ENCODE peak calls at places on chromosomes 13 and 19, in six cellular contexts. R, X, G, L, T and A are unnamed samples.

GRCh38 chr13:113905018-113905417 is 41.1 kb upstream of the GAS6 start:
- DNase-seq in L (peak), R (no peak), X (no peak), G (no peak), T (no peak), A (no peak)

GRCh38 chr13:103386341-103386740 is 320.1 kb upstream of the SLC10A2 start:
- DNase-seq in R (no peak), L (no peak), X (no peak), T (peak), G (peak), A (peak)

GRCh38 chr13:96810104-96810503 is 184.2 kb downstream of the OXGR1 start:
- DNase-seq in T (no peak), L (no peak), X (no peak), G (no peak), R (no peak), A (no peak)

GRCh38 chr13:98171806-98172569 is 5.1 kb downstream of the RNF113B start:
- DNase-seq in X (peak), T (peak), L (no peak), G (peak), R (peak), A (peak)

GRCh38 chr13:45011198-45011597 is 21.9 kb downstream of the GPALPP1 start:
- DNase-seq in X (no peak), T (no peak), R (no peak), L (no peak), G (no peak), A (no peak)

GRCh38 chr13:90447735-90448103 is 899.8 kb upstream of the MIR17HG start:
- DNase-seq in R (peak), X (no peak), T (peak), G (peak), L (no peak), A (peak)

GRCh38 chr13:21069561-21070004 is 8.2 kb upstream of the LATS2 start:
- DNase-seq in L (peak), T (peak), X (peak), R (no peak), G (peak), A (peak)

GRCh38 chr19:48807590-48808308 is 3.1 kb downstream of the BCAT2 start:
- DNase-seq in T (no peak), X (no peak), R (peak), L (no peak), G (no peak), A (no peak)

GRCh38 chr13:105759467-105759866 is 776.0 kb downstream of the EFNB2 start:
- DNase-seq in T (no peak), G (no peak), X (no peak), L (no peak), R (no peak), A (no peak)

GRCh38 chr13:41458187-41458938 is 1.0 kb downstream of the RGCC start:
- DNase-seq in R (peak), X (no peak), G (no peak), L (no peak), T (peak), A (no peak)

GRCh38 chr13:45257638-45258338 is 56.9 kb upstream of the KCTD4 start:
- DNase-seq in T (peak), R (no peak), G (peak), L (no peak), X (no peak), A (no peak)

GRCh38 chr13:49214917-49215376 is 5.2 kb upstream of the MLNR start:
- DNase-seq in X (peak), G (no peak), L (no peak), T (peak), R (no peak), A (peak)

GRCh38 chr13:60397693-60398437 is 845 bp downstream of the TDRD3 start:
- DNase-seq in G (peak), T (peak), X (peak), R (peak), L (peak), A (peak)

GRCh38 chr19:19276386-19276785 is 3.3 kb upstream of the TM6SF2 start:
- DNase-seq in R (no peak), T (peak), G (no peak), X (no peak), L (no peak), A (peak)

GRCh38 chr19:19113040-19113541 is 25.2 kb downstream of the TMEM161A start:
- DNase-seq in G (peak), R (peak), X (no peak), T (peak), L (no peak), A (peak)

GRCh38 chr19:19006213-19006612 is 27.1 kb downstream of the SUGP2 start:
- DNase-seq in G (peak), T (peak), L (no peak), X (no peak), R (no peak), A (peak)

GRCh38 chr13:44116562-44117315 is 237.0 kb downstream of the LACC1 start:
- DNase-seq in T (peak), R (no peak), L (peak), G (no peak), X (no peak), A (peak)

GRCh38 chr19:44855606-44856005 is 9.5 kb downstream of the NECTIN2 start:
- DNase-seq in R (no peak), G (no peak), T (no peak), L (no peak), X (no peak), A (no peak)

GRCh38 chr13:21576424-21576823 is 27.5 kb downstream of the MICU2 start:
- DNase-seq in X (no peak), T (peak), L (no peak), R (no peak), G (no peak), A (no peak)

GRCh38 chr13:33745370-33746324 is 72.3 kb upstream of the RFC3 start:
- DNase-seq in G (no peak), R (no peak), L (no peak), X (peak), T (no peak), A (no peak)

GRCh38 chr19:49071860-49072547 is 495 bp downstream of the KCNA7 start:
- DNase-seq in R (peak), G (no peak), X (no peak), T (no peak), L (no peak), A (no peak)

GRCh38 chr19:18292810-18293641 is 11.6 kb upstream of the JUND start:
- DNase-seq in L (no peak), R (peak), T (peak), G (peak), X (peak), A (peak)

GRCh38 chr13:99288069-99288468 is 19.1 kb downstream of the GPR183 start:
- DNase-seq in L (no peak), T (peak), G (no peak), R (no peak), X (no peak), A (no peak)

GRCh38 chr19:15400521-15401396 is 18.0 kb downstream of the AKAP8L start:
- DNase-seq in R (no peak), L (no peak), G (no peak), X (no peak), T (no peak), A (no peak)

GRCh38 chr13:59978862-59979261 is 184.9 kb downstream of the DIAPH3 start:
- DNase-seq in L (no peak), R (no peak), T (no peak), G (no peak), X (no peak), A (no peak)

GRCh38 chr13:74929436-74929835 is 552.5 kb downstream of the TBC1D4 start:
- DNase-seq in G (peak), X (no peak), L (no peak), T (no peak), R (no peak), A (no peak)

GRCh38 chr19:50377051-50377441 is 789 bp downstream of the NR1H2 start:
- DNase-seq in T (no peak), G (peak), L (no peak), X (no peak), R (no peak), A (peak)

GRCh38 chr19:49290517-49290916 is 34.5 kb downstream of the SLC6A16 start:
- DNase-seq in T (no peak), R (no peak), G (no peak), X (no peak), L (no peak), A (no peak)

GRCh38 chr19:43305642-43306041 is 36.3 kb upstream of the PSG9 start:
- DNase-seq in X (no peak), G (no peak), R (no peak), T (no peak), L (no peak), A (no peak)

GRCh38 chr13:33150146-33150545 is 133.9 kb downstream of the KL start:
- DNase-seq in L (no peak), R (no peak), G (peak), X (no peak), T (peak), A (peak)

GRCh38 chr13:98983182-98983581 is 5.3 kb upstream of the DOCK9 start:
- DNase-seq in G (no peak), T (no peak), X (no peak), L (no peak), R (no peak), A (no peak)

GRCh38 chr13:92355213-92355612 is 871.4 kb upstream of the GPC6 start:
- DNase-seq in R (peak), G (peak), T (peak), X (peak), L (no peak), A (peak)

GRCh38 chr19:46442808-46443450 is 14.2 kb upstream of the PNMA8C start:
- DNase-seq in X (no peak), T (peak), R (no peak), L (no peak), G (peak), A (peak)

GRCh38 chr19:48363500-48363809 is 285 bp downstream of the TMEM143 start:
- DNase-seq in X (no peak), R (no peak), G (peak), L (no peak), T (no peak), A (no peak)

GRCh38 chr13:36363464-36363863 is 17.3 kb upstream of the SPART start:
- DNase-seq in G (no peak), R (no peak), T (no peak), L (no peak), X (no peak), A (no peak)
- H3K4me3 ChIP-seq in G (no peak), R (no peak), T (no peak), L (no peak), X (no peak), A (no peak)

GRCh38 chr19:13129384-13129783 is 11.3 kb downstream of the NACC1 start:
- DNase-seq in T (no peak), X (no peak), G (no peak), R (no peak), L (no peak), A (no peak)
- TF ChIP-seq CTCF in T (no peak), X (no peak), G (no peak), R (no peak), L (no peak), A (no peak)

GRCh38 chr19:23392706-23393105 is 2.6 kb downstream of the ZNF91 start:
- DNase-seq in T (peak), L (no peak), R (peak), X (no peak), G (no peak), A (no peak)
- H3K4me3 ChIP-seq in T (no peak), L (no peak), R (peak), X (no peak), G (no peak), A (no peak)

GRCh38 chr19:35327642-35328041 is 1.3 kb upstream of the CD22 start:
- DNase-seq in X (no peak), R (peak), G (no peak), T (no peak), L (no peak), A (no peak)
- TF ChIP-seq CTCF in X (no peak), R (peak), G (peak), T (no peak), L (no peak), A (peak)

GRCh38 chr19:1093330-1093729 is 1.8 kb downstream of the POLR2E start:
- DNase-seq in G (no peak), L (no peak), X (no peak), R (no peak), T (no peak), A (no peak)
- H3K4me3 ChIP-seq in G (no peak), L (peak), X (no peak), R (no peak), T (peak), A (peak)

GRCh38 chr19:6271251-6271650 is 8.5 kb downstream of the MLLT1 start:
- DNase-seq in L (no peak), T (peak), X (no peak), G (peak), R (no peak), A (peak)

GRCh38 chr19:6272913-6273600 is 6.7 kb downstream of the MLLT1 start:
- DNase-seq in R (peak), T (no peak), L (no peak), G (no peak), X (no peak), A (no peak)

GRCh38 chr19:6270822-6271221 is 9.0 kb downstream of the MLLT1 start:
- DNase-seq in R (no peak), X (no peak), G (no peak), T (no peak), L (no peak), A (no peak)

GRCh38 chr19:6272411-6272791 is 7.4 kb downstream of the MLLT1 start:
- DNase-seq in L (no peak), X (no peak), R (peak), T (no peak), G (peak), A (no peak)

DNA sequence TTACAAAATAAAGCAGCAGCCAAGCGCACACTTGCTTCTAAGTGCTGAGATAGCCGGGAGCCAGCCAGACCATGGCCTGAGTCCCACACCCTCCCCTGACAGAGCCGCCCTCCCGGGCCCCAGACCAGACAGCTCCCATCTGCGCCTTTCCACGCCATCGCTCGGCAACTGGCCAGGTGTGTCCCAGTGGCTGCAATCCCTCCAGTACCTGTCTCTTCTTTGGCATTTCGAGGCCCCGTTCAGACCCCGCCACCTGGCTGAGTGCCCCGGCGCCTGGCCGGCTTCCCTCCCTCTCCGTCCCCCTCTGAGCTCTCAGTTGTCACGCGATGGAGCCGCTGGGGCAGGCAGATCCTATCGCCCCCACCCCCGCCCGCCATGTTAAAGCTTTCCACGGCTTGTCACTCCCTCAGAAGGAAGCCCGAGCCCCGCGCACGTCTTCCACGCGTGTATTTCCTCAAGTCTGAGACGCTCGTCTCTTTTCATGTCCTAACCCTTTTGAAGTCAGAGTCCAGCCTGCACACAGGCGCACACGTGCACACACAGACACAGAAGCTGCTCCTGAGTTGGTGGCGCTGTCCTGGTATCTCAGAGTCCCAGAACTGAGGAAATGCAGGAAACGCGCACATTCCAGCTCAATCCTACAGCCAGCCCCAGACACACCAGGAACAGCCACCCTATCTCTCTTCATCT is 7.9 kb downstream of the MLLT1 start:
- DNase-seq in T (peak), X (peak), R (peak), L (peak), G (peak), A (peak)
- TF ChIP-seq CTCF in T (no peak), X (no peak), R (no peak), L (no peak), G (no peak), A (no peak)

DNA sequence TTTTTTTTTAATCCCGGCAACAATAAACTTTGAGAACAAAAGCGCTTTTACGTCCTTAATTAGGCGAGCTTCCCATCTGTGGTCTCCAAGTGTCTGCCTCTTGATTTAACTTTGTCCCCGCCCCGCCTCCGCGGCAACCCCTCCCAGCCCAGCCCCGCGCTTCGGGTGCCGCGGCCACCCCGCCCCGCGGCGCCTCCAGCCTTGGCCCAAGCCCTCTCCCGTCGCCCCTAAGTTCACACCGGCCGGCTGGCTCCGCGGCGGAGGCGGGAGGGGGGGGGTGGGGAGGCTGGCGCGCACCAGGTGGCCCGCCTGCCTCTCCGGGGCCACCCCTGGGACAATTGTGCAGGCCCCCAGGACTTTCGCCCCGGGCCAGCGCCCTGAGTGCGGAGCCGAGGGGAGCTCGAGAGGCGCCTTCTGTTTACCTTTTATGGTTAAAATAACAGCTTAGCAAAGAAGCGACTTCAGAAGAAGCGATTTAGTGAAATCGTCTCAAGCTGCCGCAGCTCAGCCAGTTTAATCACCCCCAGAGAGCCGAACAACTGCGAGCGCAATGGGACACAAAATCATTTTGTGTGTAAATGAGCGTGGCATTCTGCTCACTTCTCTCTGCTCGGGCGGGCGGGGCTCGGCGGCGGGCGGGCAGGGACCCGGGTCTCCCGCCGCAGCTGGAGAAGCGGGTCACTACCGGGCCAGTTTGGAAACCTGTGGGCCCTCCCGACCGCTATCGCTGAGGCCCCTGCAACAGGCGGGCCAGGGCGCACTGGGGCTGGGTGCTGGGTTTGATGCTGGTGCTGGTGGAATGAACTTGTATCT is 1.4 kb downstream of the KCTD15 start:
- DNase-seq in R (peak), T (peak), X (no peak), L (no peak), G (no peak), A (peak)
- H3K4me3 ChIP-seq in R (peak), T (peak), X (peak), L (peak), G (peak), A (peak)

DNA sequence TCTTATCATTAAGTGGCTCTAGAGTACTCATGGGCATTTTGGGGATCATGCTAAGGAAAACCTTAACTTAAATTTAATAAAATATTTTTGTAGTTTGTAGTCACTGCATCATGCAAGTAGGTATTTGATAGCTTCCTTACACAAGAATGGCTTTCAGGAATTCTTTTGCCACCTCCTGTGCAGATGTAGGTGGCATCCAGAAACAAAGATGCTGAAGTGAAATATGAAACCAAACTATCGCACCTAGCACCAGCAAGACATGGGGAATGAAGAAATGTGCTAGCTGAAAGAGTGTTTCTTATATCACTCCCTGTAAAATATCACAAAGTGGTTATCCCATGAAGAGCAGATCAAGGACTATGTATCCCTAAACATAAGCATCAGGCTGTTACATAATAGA is 924.5 kb upstream of the PRR20A start:
- DNase-seq in T (no peak), X (no peak), R (no peak), G (no peak), L (no peak), A (no peak)
- TF ChIP-seq CTCF in T (no peak), X (no peak), R (no peak), G (no peak), L (no peak), A (no peak)

DNA sequence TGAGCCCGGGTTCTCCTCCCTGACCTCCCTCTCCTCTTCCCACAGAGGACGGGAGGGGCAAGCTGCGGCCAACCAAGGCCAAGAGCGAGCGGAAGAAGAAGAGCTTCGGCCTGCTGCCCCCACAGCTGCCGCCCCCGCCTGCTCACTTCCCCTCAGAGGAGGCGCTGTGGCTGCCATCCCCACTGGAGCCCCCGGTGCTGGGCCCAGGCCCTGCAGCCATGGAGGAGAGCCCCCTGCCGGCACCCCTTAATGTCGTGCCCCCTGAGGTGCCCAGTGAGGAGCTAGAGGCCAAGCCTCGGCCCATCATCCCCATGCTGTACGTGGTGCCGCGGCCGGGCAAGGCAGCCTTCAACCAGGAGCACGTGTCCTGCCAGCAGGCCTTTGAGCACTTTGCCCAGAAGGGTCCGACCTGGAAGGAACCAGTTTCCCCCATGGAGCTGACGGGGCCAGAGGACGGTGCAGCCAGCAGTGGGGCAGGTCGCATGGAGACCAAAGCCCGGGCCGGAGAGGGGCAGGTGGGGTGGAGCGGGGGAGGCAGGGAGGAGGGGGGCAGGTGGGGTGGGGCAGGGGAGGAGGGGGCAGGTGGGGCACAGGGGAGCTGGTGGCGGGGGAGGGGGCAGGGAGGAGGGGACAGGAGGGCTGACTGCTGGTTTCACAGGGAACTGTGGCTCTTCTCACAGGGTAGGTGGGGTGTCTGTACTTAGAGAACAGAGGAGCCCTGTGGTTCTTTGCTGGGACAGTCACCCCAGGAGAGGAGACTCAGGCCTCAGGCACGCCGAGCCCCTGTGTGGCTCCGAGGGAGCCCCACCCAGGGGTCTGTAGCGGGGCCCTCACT is 162.3 kb downstream of the KDM4B start:
- DNase-seq in G (no peak), T (no peak), L (no peak), R (no peak), X (no peak), A (no peak)
- H3K4me3 ChIP-seq in G (no peak), T (no peak), L (no peak), R (no peak), X (peak), A (no peak)